ENCODE peak calls at places on chromosomes 6 and 20, in five cellular contexts. B is heart left ventricle, E is choroid plexus epithelial cell, V is hepatocyte, U is fibroblast of the aortic adventitia. M is an unnamed sample.

GRCh38 chr6:166109608-166110007 is 58.0 kb downstream of the TBXT start:
- DNase-seq in B (no peak), E (no peak), V (no peak), U (no peak), M (no peak)

GRCh38 chr6:12196326-12196936 is 93.7 kb upstream of the EDN1 start:
- DNase-seq in B (no peak), E (peak; percentile 48), V (no peak), U (peak; percentile 23), M (peak; percentile 31)

GRCh38 chr20:50919567-50919966 is 11.7 kb downstream of the ADNP start:
- DNase-seq in B (no peak), E (peak; percentile 95), V (peak; percentile 80), U (peak; percentile 63), M (no peak)

GRCh38 chr6:3850451-3851203 is 1.5 kb downstream of the FAM50B start:
- DNase-seq in B (no peak), E (no peak), V (no peak), U (no peak), M (no peak)

GRCh38 chr6:158040804-158041347 is 59.2 kb downstream of the SYNJ2 start:
- DNase-seq in B (no peak), E (peak; percentile 72), V (peak; percentile 5), U (no peak), M (no peak)

GRCh38 chr20:54054516-54054915 is 15.9 kb downstream of the BCAS1 start:
- DNase-seq in B (no peak), E (no peak), V (peak; percentile 73), U (no peak), M (no peak)

GRCh38 chr6:127366281-127367022 is 23.0 kb upstream of the ECHDC1 start:
- DNase-seq in B (no peak), E (peak; percentile 99), V (no peak), U (peak; percentile 98), M (peak; percentile 94)

GRCh38 chr6:159720708-159721107 is 6.6 kb upstream of the WTAP start:
- DNase-seq in B (no peak), E (peak; percentile 56), V (peak; percentile 67), U (peak; percentile 51), M (no peak)

GRCh38 chr20:8401491-8401890 is 269.4 kb downstream of the PLCB1 start:
- DNase-seq in B (no peak), E (peak; percentile 69), V (no peak), U (no peak), M (peak; percentile 71)

GRCh38 chr6:16200231-16200941 is 38.0 kb upstream of the GMPR start:
- DNase-seq in B (no peak), E (peak; percentile 13), V (peak; percentile 45), U (no peak), M (no peak)

GRCh38 chr6:157941101-157941863 is 40.4 kb upstream of the SYNJ2 start:
- DNase-seq in B (no peak), E (no peak), V (no peak), U (no peak), M (no peak)

GRCh38 chr20:4740774-4741431 is 19.2 kb downstream of the PRND start:
- DNase-seq in B (peak; percentile 38), E (peak; percentile 65), V (peak; percentile 60), U (peak; percentile 57), M (no peak)

GRCh38 chr6:22194188-22194921 is 102.5 kb downstream of the PRL start:
- DNase-seq in B (no peak), E (no peak), V (no peak), U (peak; percentile 28), M (peak; percentile 19)

GRCh38 chr6:97316982-97317381 is 34.0 kb upstream of the MMS22L start:
- DNase-seq in B (no peak), E (no peak), V (no peak), U (peak; percentile 14), M (no peak)

GRCh38 chr6:22556298-22556697 is 13.1 kb upstream of the HDGFL1 start:
- DNase-seq in B (no peak), E (no peak), V (no peak), U (no peak), M (no peak)

GRCh38 chr6:138673317-138674014 is 100.1 kb upstream of the CCDC28A start:
- DNase-seq in B (no peak), E (peak; percentile 49), V (no peak), U (peak; percentile 46), M (no peak)

GRCh38 chr6:25788305-25788922 is 33.9 kb downstream of the SLC17A4 start:
- DNase-seq in B (peak; percentile 21), E (peak; percentile 67), V (peak; percentile 60), U (peak; percentile 65), M (peak; percentile 7)

GRCh38 chr20:36591854-36592641 is 13.5 kb upstream of the RAB5IF start:
- DNase-seq in B (no peak), E (peak; percentile 57), V (peak; percentile 57), U (peak; percentile 56), M (no peak)

GRCh38 chr20:49544535-49544934 is 23.4 kb downstream of the PTGIS start:
- DNase-seq in B (no peak), E (no peak), V (no peak), U (no peak), M (no peak)

GRCh38 chr20:53079483-53079810 is 107.3 kb downstream of the TSHZ2 start:
- DNase-seq in B (no peak), E (no peak), V (no peak), U (peak; percentile 16), M (no peak)

GRCh38 chr6:149107973-149108372 is 209.5 kb upstream of the TAB2 start:
- DNase-seq in B (no peak), E (no peak), V (no peak), U (peak; percentile 61), M (no peak)

GRCh38 chr6:152096863-152097496 is 289.5 kb downstream of the ESR1 start:
- DNase-seq in B (no peak), E (peak; percentile 94), V (no peak), U (peak; percentile 91), M (peak; percentile 89)

GRCh38 chr6:80642452-80642851 is 536.0 kb downstream of the BCKDHB start:
- DNase-seq in B (no peak), E (peak; percentile 37), V (no peak), U (peak; percentile 54), M (peak; percentile 38)

GRCh38 chr6:158047120-158047518 is 65.5 kb downstream of the SYNJ2 start:
- DNase-seq in B (no peak), E (no peak), V (peak; percentile 56), U (no peak), M (no peak)

GRCh38 chr6:167233490-167233889 is 57.6 kb upstream of the UNC93A start:
- DNase-seq in B (no peak), E (no peak), V (no peak), U (no peak), M (no peak)

GRCh38 chr6:37013516-37014491 is 8.3 kb downstream of the FGD2 start:
- DNase-seq in B (no peak), E (no peak), V (no peak), U (no peak), M (no peak)

GRCh38 chr6:170134077-170135040 is 156.5 kb downstream of the DLL1 start:
- DNase-seq in B (peak; percentile 37), E (no peak), V (peak; percentile 34), U (peak; percentile 11), M (no peak)

GRCh38 chr20:53623454-53624206 is 30.0 kb upstream of the ZNF217 start:
- DNase-seq in B (peak; percentile 70), E (peak; percentile 90), V (peak; percentile 84), U (peak; percentile 78), M (no peak)

GRCh38 chr6:33549196-33549595 is 30.9 kb downstream of the BAK1 start:
- DNase-seq in B (no peak), E (no peak), V (no peak), U (no peak), M (no peak)

GRCh38 chr6:113181164-113181563 is 676.0 kb upstream of the MARCKS start:
- DNase-seq in B (no peak), E (no peak), V (no peak), U (no peak), M (no peak)
- H3K4me3 ChIP-seq in B (no peak overlapping the region), E (no peak overlapping the region), V (no peak overlapping the region), U (no peak overlapping the region), M (no peak overlapping the region)

DNA sequence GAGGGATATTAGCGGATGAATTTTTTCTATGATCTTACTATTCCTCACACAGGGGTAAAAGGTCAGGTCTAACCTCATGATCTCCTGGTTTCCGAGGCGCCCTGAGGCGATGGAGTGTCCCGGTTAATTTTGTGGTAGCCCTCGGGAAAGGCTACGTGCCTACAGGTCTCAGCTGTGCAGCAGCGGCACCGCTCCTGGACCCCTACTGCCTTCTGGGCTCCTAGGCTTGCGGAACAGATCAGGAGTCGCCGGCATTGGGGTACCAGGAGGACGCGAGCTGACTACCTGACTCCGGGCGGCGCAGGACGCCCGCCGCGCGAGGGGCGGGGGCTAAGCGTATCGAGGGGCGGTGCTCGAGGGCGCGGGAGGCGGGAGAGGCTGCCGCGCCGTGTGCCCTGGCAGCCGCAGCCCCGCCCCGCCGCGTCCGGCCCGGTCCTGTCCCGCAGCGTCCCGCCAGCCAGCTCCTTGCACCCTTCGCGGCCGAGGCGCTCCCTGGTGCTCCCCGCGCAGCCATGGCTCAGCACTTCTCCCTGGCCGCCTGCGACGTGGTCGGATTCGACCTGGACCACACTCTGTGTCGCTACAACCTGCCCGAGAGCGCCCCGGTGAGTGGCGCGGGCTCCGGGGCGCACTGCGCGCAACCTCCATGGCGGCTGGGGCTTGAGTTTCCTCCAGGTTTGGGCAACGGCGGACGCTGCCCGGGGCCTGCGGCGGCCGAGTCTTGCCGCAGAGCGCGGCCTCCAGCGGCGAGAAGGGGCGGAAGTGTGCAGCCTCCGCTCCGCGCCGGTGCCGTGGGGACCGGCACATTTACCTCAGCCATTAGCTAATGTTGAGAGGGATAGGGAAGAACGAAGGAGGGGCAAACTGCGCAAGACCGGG is at the start of gene NT5DC1:
- DNase-seq in B (peak; percentile 81), E (peak; percentile 68), V (peak; percentile 95), U (peak; percentile 55), M (no peak)
- TF ChIP-seq CTCF in B (no peak), E (peak; percentile 40), V (peak; percentile 48), U (peak; percentile 13), M (peak; percentile 33)

GRCh38 chr20:58308680-58309527 is 611 bp upstream of the RAB22A start:
- DNase-seq in B (peak; percentile 71), E (peak; percentile 69), V (peak; percentile 29), U (peak; percentile 50), M (no peak)

GRCh38 chr20:58308290-58308679 is 1.2 kb upstream of the RAB22A start:
- DNase-seq in B (no peak), E (no peak), V (no peak), U (no peak), M (no peak)

GRCh38 chr20:58307270-58307669 is 2.2 kb upstream of the RAB22A start:
- DNase-seq in B (no peak), E (no peak), V (no peak), U (no peak), M (no peak)

GRCh38 chr20:58303547-58303946 is 6.0 kb upstream of the RAB22A start:
- DNase-seq in B (no peak), E (no peak), V (no peak), U (no peak), M (no peak)

GRCh38 chr20:58306421-58307261 is 2.9 kb upstream of the RAB22A start:
- DNase-seq in B (peak; percentile 23), E (peak; percentile 70), V (peak; percentile 18), U (peak; percentile 23), M (peak; percentile 17)
- H3K4me3 ChIP-seq in B (no peak overlapping the region), E (no peak overlapping the region), V (no peak overlapping the region), U (no peak overlapping the region), M (no peak overlapping the region)

DNA sequence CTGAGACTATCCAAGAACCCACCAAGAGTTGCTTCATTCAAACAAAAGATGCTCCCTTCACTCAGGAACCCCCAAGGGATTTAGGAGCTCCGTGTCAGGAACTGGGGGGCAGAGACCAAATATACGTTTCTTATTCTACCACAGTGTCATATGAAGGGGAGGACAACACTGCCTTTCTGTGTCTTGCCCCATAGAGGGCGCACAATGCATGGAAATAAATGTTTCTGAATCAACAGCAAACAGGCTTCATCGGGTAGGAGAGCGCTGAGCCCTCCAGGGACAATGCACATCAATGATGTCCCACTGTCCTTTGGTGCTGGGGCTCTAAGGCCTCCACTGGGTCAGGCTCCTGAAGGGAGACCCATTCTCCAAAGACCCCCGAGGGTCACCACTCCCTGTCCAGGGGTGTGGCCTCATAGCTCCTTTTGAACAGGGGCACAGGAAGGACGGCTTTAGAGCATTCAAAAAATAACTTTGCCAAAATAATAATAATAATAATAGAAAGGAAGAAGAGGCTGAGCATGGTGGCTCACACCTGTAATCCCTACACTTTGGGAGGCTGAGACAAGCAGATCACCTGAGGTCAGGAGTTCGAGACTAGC is 31.1 kb downstream of the PLG start:
- DNase-seq in B (peak; percentile 12), E (peak; percentile 62), V (peak; percentile 80), U (peak; percentile 48), M (no peak)
- TF ChIP-seq CTCF in B (peak; percentile 47), E (peak; percentile 66), V (peak; percentile 79), U (peak; percentile 60), M (peak; percentile 30)